ENCODE peak calls at places on chromosomes 5 and 9, in seven cellular contexts. One of them, this sample, is unnamed.

GRCh38 chr5:171577940-171578856 is 158.8 kb downstream of the FGF18 start:
- DNase-seq in neuronal stem cell: peak
- DNase-seq in A673: peak
- DNase-seq in IMR-90: no peak
- DNase-seq in choroid plexus epithelial cell: peak
- DNase-seq in pancreas: no peak
- DNase-seq in LNCaP clone FGC: no peak
- DNase-seq in this sample: no peak

GRCh38 chr5:174325961-174326360 is 280.5 kb downstream of the NSG2 start:
- DNase-seq in neuronal stem cell: no peak
- DNase-seq in A673: no peak
- DNase-seq in IMR-90: no peak
- DNase-seq in choroid plexus epithelial cell: no peak
- DNase-seq in pancreas: no peak
- DNase-seq in LNCaP clone FGC: no peak
- DNase-seq in this sample: no peak

GRCh38 chr5:88878976-88879375 is 4.0 kb downstream of the MEF2C start:
- DNase-seq in neuronal stem cell: no peak
- DNase-seq in A673: no peak
- DNase-seq in IMR-90: peak
- DNase-seq in choroid plexus epithelial cell: peak
- DNase-seq in pancreas: no peak
- DNase-seq in LNCaP clone FGC: no peak
- DNase-seq in this sample: no peak

GRCh38 chr9:76987594-76988200 is 31.8 kb upstream of the FOXB2 start:
- DNase-seq in neuronal stem cell: no peak
- DNase-seq in A673: peak
- DNase-seq in IMR-90: peak
- DNase-seq in choroid plexus epithelial cell: peak
- DNase-seq in pancreas: peak
- DNase-seq in LNCaP clone FGC: peak
- DNase-seq in this sample: peak

GRCh38 chr9:89808076-89808701 is 203.4 kb downstream of the GADD45G start:
- DNase-seq in neuronal stem cell: no peak
- DNase-seq in A673: peak
- DNase-seq in IMR-90: no peak
- DNase-seq in choroid plexus epithelial cell: peak
- DNase-seq in pancreas: no peak
- DNase-seq in LNCaP clone FGC: no peak
- DNase-seq in this sample: peak

GRCh38 chr9:10366171-10366779 is 246.5 kb downstream of the PTPRD start:
- DNase-seq in neuronal stem cell: peak
- DNase-seq in A673: peak
- DNase-seq in IMR-90: peak
- DNase-seq in choroid plexus epithelial cell: peak
- DNase-seq in pancreas: peak
- DNase-seq in LNCaP clone FGC: peak
- DNase-seq in this sample: no peak

GRCh38 chr9:117377046-117377445 is 37.8 kb downstream of the ASTN2 start:
- DNase-seq in neuronal stem cell: no peak
- DNase-seq in A673: no peak
- DNase-seq in IMR-90: no peak
- DNase-seq in choroid plexus epithelial cell: no peak
- DNase-seq in pancreas: peak
- DNase-seq in LNCaP clone FGC: no peak
- DNase-seq in this sample: no peak

GRCh38 chr5:160269017-160269416 is 39.7 kb downstream of the FABP6 start:
- DNase-seq in neuronal stem cell: no peak
- DNase-seq in A673: peak
- DNase-seq in IMR-90: peak
- DNase-seq in choroid plexus epithelial cell: peak
- DNase-seq in pancreas: peak
- DNase-seq in LNCaP clone FGC: no peak
- DNase-seq in this sample: peak

GRCh38 chr5:36726317-36726716 is 119.9 kb downstream of the SLC1A3 start:
- DNase-seq in neuronal stem cell: no peak
- DNase-seq in A673: no peak
- DNase-seq in IMR-90: no peak
- DNase-seq in choroid plexus epithelial cell: no peak
- DNase-seq in pancreas: no peak
- DNase-seq in LNCaP clone FGC: no peak
- DNase-seq in this sample: no peak

GRCh38 chr5:134024811-134025210 is 20.0 kb upstream of the VDAC1 start:
- DNase-seq in neuronal stem cell: no peak
- DNase-seq in A673: no peak
- DNase-seq in IMR-90: no peak
- DNase-seq in choroid plexus epithelial cell: no peak
- DNase-seq in pancreas: no peak
- DNase-seq in LNCaP clone FGC: no peak
- DNase-seq in this sample: no peak

GRCh38 chr5:116145416-116145815 is 60.6 kb downstream of the COMMD10 start:
- DNase-seq in neuronal stem cell: no peak
- DNase-seq in A673: no peak
- DNase-seq in IMR-90: no peak
- DNase-seq in choroid plexus epithelial cell: no peak
- DNase-seq in pancreas: no peak
- DNase-seq in LNCaP clone FGC: no peak
- DNase-seq in this sample: no peak

GRCh38 chr9:21988056-21988990 is 5.9 kb downstream of the CDKN2A start:
- DNase-seq in neuronal stem cell: no peak
- DNase-seq in A673: no peak
- DNase-seq in IMR-90: no peak
- DNase-seq in choroid plexus epithelial cell: no peak
- DNase-seq in pancreas: no peak
- DNase-seq in LNCaP clone FGC: no peak
- DNase-seq in this sample: no peak

GRCh38 chr9:87601175-87601574 is 103.5 kb downstream of the DAPK1 start:
- DNase-seq in neuronal stem cell: no peak
- DNase-seq in A673: peak
- DNase-seq in IMR-90: no peak
- DNase-seq in choroid plexus epithelial cell: no peak
- DNase-seq in pancreas: peak
- DNase-seq in LNCaP clone FGC: no peak
- DNase-seq in this sample: no peak

GRCh38 chr9:36832232-36832795 is 201.8 kb downstream of the PAX5 start:
- DNase-seq in neuronal stem cell: no peak
- DNase-seq in A673: no peak
- DNase-seq in IMR-90: no peak
- DNase-seq in choroid plexus epithelial cell: no peak
- DNase-seq in pancreas: no peak
- DNase-seq in LNCaP clone FGC: no peak
- DNase-seq in this sample: no peak

GRCh38 chr9:127700140-127700539 is 6.6 kb upstream of the CFAP157 start:
- DNase-seq in neuronal stem cell: no peak
- DNase-seq in A673: no peak
- DNase-seq in IMR-90: no peak
- DNase-seq in choroid plexus epithelial cell: no peak
- DNase-seq in pancreas: no peak
- DNase-seq in LNCaP clone FGC: no peak
- DNase-seq in this sample: no peak

GRCh38 chr5:52892242-52892878 is 96.8 kb upstream of the ITGA2 start:
- DNase-seq in neuronal stem cell: no peak
- DNase-seq in A673: no peak
- DNase-seq in IMR-90: no peak
- DNase-seq in choroid plexus epithelial cell: no peak
- DNase-seq in pancreas: no peak
- DNase-seq in LNCaP clone FGC: no peak
- DNase-seq in this sample: no peak

GRCh38 chr5:141223112-141223783 is at the start of gene PCDHB14:
- DNase-seq in neuronal stem cell: peak
- DNase-seq in A673: peak
- DNase-seq in IMR-90: peak
- DNase-seq in choroid plexus epithelial cell: peak
- DNase-seq in pancreas: no peak
- DNase-seq in LNCaP clone FGC: peak
- DNase-seq in this sample: no peak
- H3K4me3 ChIP-seq in neuronal stem cell: no peak
- H3K4me3 ChIP-seq in A673: peak
- H3K4me3 ChIP-seq in IMR-90: peak
- H3K4me3 ChIP-seq in choroid plexus epithelial cell: no peak
- H3K4me3 ChIP-seq in pancreas: no peak
- H3K4me3 ChIP-seq in LNCaP clone FGC: peak
- H3K4me3 ChIP-seq in this sample: peak

GRCh38 chr9:136374183-136374575 is 710 bp upstream of the CARD9 start:
- DNase-seq in neuronal stem cell: no peak
- DNase-seq in A673: no peak
- DNase-seq in IMR-90: no peak
- DNase-seq in choroid plexus epithelial cell: no peak
- DNase-seq in pancreas: no peak
- DNase-seq in LNCaP clone FGC: no peak
- DNase-seq in this sample: no peak

GRCh38 chr9:136372006-136372405 is 1.5 kb downstream of the CARD9 start:
- DNase-seq in neuronal stem cell: no peak
- DNase-seq in A673: no peak
- DNase-seq in IMR-90: no peak
- DNase-seq in choroid plexus epithelial cell: no peak
- DNase-seq in pancreas: no peak
- DNase-seq in LNCaP clone FGC: no peak
- DNase-seq in this sample: no peak

GRCh38 chr9:136375096-136375495 is 1.6 kb upstream of the CARD9 start:
- DNase-seq in neuronal stem cell: no peak
- DNase-seq in A673: no peak
- DNase-seq in IMR-90: no peak
- DNase-seq in choroid plexus epithelial cell: no peak
- DNase-seq in pancreas: no peak
- DNase-seq in LNCaP clone FGC: no peak
- DNase-seq in this sample: no peak

GRCh38 chr9:136372561-136373299 is 739 bp downstream of the CARD9 start:
- DNase-seq in neuronal stem cell: no peak
- DNase-seq in A673: no peak
- DNase-seq in IMR-90: peak
- DNase-seq in choroid plexus epithelial cell: peak
- DNase-seq in pancreas: peak
- DNase-seq in LNCaP clone FGC: peak
- DNase-seq in this sample: peak

GRCh38 chr9:136373300-136374182 is at the start of gene CARD9:
- DNase-seq in neuronal stem cell: no peak
- DNase-seq in A673: no peak
- DNase-seq in IMR-90: no peak
- DNase-seq in choroid plexus epithelial cell: no peak
- DNase-seq in pancreas: no peak
- DNase-seq in LNCaP clone FGC: no peak
- DNase-seq in this sample: no peak
- H3K4me3 ChIP-seq in neuronal stem cell: no peak
- H3K4me3 ChIP-seq in A673: no peak
- H3K4me3 ChIP-seq in IMR-90: no peak
- H3K4me3 ChIP-seq in choroid plexus epithelial cell: peak
- H3K4me3 ChIP-seq in pancreas: no peak
- H3K4me3 ChIP-seq in LNCaP clone FGC: no peak
- H3K4me3 ChIP-seq in this sample: no peak

DNA sequence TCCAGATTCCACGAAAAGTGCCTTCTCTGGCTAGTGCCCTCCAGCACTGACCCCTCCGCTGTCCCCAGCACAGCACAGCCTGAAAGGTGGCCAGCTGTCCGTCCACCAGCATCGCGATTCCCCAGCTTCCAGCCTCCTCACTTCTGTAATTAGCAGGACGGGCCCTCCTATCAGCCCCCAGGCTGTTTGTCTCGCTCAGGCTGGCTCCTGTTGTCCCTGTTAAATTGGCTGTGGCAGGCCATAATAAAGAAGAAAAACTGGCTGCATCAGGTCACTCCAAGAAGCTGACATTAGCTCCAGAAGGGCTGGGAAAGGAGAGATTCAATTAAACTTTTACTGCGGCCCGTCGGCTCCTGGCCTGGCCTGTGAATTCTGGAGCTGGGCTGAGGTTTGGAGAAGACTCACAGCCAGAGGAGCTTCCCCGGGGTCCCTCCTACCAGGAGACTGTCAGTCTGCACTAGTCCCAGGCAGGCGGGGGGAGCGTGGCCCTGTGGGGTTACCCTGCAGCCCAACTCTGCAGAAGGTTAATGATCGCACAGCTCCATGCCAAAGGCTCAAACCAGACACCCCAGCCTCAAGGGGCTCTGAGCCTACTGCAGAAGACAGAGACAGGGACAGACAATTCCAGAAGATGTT is 40.7 kb downstream of the OLFM1 start:
- DNase-seq in neuronal stem cell: peak
- DNase-seq in A673: no peak
- DNase-seq in IMR-90: no peak
- DNase-seq in choroid plexus epithelial cell: no peak
- DNase-seq in pancreas: no peak
- DNase-seq in LNCaP clone FGC: peak
- DNase-seq in this sample: no peak
- H3K4me3 ChIP-seq in neuronal stem cell: no peak
- H3K4me3 ChIP-seq in A673: no peak
- H3K4me3 ChIP-seq in IMR-90: no peak
- H3K4me3 ChIP-seq in choroid plexus epithelial cell: no peak
- H3K4me3 ChIP-seq in pancreas: no peak
- H3K4me3 ChIP-seq in LNCaP clone FGC: no peak
- H3K4me3 ChIP-seq in this sample: no peak

DNA sequence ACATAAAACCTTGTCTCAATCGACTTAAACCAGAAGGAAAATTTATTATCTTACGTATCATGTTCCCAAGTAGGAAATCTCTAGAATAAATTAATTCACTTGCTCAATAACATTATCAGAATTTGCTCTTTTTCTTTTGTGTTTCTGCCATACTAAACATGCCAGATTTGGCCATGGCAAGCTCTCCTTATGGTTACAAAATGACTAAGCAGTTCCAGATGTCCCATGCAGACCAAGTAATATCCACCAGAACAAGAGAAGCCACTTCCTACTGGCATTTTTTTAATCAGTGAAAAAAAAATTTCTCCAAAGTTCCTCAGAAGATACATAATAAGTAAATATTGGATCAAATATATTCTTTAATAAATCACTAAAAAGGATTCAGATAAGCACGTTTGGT is 25.2 kb upstream of the ADAMTS6 start:
- DNase-seq in neuronal stem cell: no peak
- DNase-seq in A673: peak
- DNase-seq in IMR-90: peak
- DNase-seq in choroid plexus epithelial cell: peak
- DNase-seq in pancreas: no peak
- DNase-seq in LNCaP clone FGC: no peak
- DNase-seq in this sample: peak
- H3K4me3 ChIP-seq in neuronal stem cell: no peak
- H3K4me3 ChIP-seq in A673: peak
- H3K4me3 ChIP-seq in IMR-90: no peak
- H3K4me3 ChIP-seq in choroid plexus epithelial cell: no peak
- H3K4me3 ChIP-seq in pancreas: no peak
- H3K4me3 ChIP-seq in LNCaP clone FGC: no peak
- H3K4me3 ChIP-seq in this sample: no peak

GRCh38 chr9:72952914-72953313 is at the start of gene ALDH1A1:
- DNase-seq in neuronal stem cell: no peak
- DNase-seq in A673: peak
- DNase-seq in IMR-90: no peak
- DNase-seq in choroid plexus epithelial cell: no peak
- DNase-seq in pancreas: peak
- DNase-seq in LNCaP clone FGC: peak
- DNase-seq in this sample: no peak
- H3K4me3 ChIP-seq in neuronal stem cell: no peak
- H3K4me3 ChIP-seq in A673: peak
- H3K4me3 ChIP-seq in IMR-90: no peak
- H3K4me3 ChIP-seq in choroid plexus epithelial cell: no peak
- H3K4me3 ChIP-seq in pancreas: peak
- H3K4me3 ChIP-seq in LNCaP clone FGC: no peak
- H3K4me3 ChIP-seq in this sample: no peak

GRCh38 chr5:73442960-73443627 is 5.5 kb downstream of the FOXD1 start:
- DNase-seq in neuronal stem cell: no peak
- DNase-seq in A673: no peak
- DNase-seq in IMR-90: peak
- DNase-seq in choroid plexus epithelial cell: peak
- DNase-seq in pancreas: no peak
- DNase-seq in LNCaP clone FGC: no peak
- DNase-seq in this sample: no peak
- H3K4me3 ChIP-seq in neuronal stem cell: no peak
- H3K4me3 ChIP-seq in A673: no peak
- H3K4me3 ChIP-seq in IMR-90: no peak
- H3K4me3 ChIP-seq in choroid plexus epithelial cell: peak
- H3K4me3 ChIP-seq in pancreas: no peak
- H3K4me3 ChIP-seq in LNCaP clone FGC: no peak
- H3K4me3 ChIP-seq in this sample: no peak

This sample was measured in skeletal muscle cell.